ENCODE peak calls at places on chromosome 15, in four cellular contexts. Z is GM23248, K is neural progenitor cell, S is PC-9. W is an unnamed sample. For H3F3A, the result is how much of the 10 kb centered on the place peaks cover.

GRCh38 chr15:68781766-68782588 is 38.7 kb downstream of the ANP32A start:
- DNase-seq in Z (no peak), K (no peak), S (no peak), W (no peak)

GRCh38 chr15:32130823-32131222 is 100.5 kb downstream of the CHRNA7 start:
- DNase-seq in Z (no peak), K (no peak), S (no peak), W (peak)

GRCh38 chr15:64149424-64150235 is 1.9 kb upstream of the SNX22 start:
- DNase-seq in Z (no peak), K (no peak), S (no peak), W (peak)

GRCh38 chr15:68415061-68415460 is 16.9 kb downstream of the ITGA11 start:
- DNase-seq in Z (no peak), K (no peak), S (no peak), W (no peak)

GRCh38 chr15:34436956-34437442 is 609 bp downstream of the GOLGA8A start:
- DNase-seq in Z (peak), K (peak), S (no peak), W (peak)

GRCh38 chr15:38560456-38560926 is 4.1 kb downstream of the RASGRP1 start:
- DNase-seq in Z (no peak), K (no peak), S (no peak), W (no peak)

GRCh38 chr15:82771789-82772607 is 33.9 kb downstream of the FSD2 start:
- DNase-seq in Z (no peak), K (no peak), S (no peak), W (no peak)

GRCh38 chr15:63189955-63190691 is 717 bp downstream of the RAB8B start:
- DNase-seq in Z (peak), K (peak), S (no peak), W (no peak)

GRCh38 chr15:27127834-27128570 is 157.0 kb downstream of the GABRG3 start:
- DNase-seq in Z (no peak), K (no peak), S (no peak), W (no peak)

DNA sequence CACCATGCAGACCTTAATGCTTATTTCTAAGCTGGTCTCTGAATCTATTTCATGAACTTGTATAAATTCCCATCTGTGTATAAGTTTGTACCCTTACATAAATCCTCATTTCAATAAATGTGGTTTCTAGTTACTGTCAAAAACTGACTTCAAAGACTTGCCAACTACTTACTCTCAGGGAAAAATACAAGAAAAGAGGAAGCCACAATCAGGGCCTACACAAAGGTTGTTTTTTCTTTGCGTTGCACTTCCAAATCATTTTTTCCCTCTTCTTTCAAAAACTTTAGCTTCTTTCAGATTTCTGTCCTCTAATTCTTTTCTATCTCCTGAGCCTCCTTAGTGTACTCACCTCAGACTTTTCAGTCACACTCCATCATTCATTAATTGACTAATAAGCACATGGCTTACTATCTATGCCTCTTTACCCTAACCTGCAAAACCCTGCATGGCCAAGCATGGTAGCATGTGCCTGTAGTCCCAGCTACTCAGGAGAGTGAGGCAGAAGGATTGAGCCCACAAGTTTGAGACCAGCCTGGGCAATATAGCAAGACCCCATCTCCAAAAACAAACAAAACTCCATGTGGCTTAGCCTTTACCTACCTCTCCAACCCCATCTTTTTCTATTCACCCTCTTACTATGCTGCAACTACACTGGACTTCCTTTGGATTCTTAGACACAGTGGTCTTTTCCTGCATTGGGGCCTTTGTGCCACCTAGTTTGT is 37.7 kb downstream of the BUB1B start:
- DNase-seq in Z (no peak), K (no peak), S (no peak), W (no peak)
- H3F3A ChIP-seq in Z (under half), K (under half), S (under half), W (under half)

GRCh38 chr15:43774062-43774461 is 2.7 kb downstream of the ELL3 start:
- DNase-seq in Z (no peak), K (no peak), S (no peak), W (no peak)

GRCh38 chr15:43771816-43772215 is 5.0 kb downstream of the ELL3 start:
- DNase-seq in Z (no peak), K (no peak), S (no peak), W (no peak)

GRCh38 chr15:43772624-43773023 is 4.1 kb downstream of the ELL3 start:
- DNase-seq in Z (no peak), K (no peak), S (no peak), W (no peak)

GRCh38 chr15:43763819-43764446 is 12.8 kb downstream of the ELL3 start:
- DNase-seq in Z (no peak), K (no peak), S (no peak), W (no peak)

DNA sequence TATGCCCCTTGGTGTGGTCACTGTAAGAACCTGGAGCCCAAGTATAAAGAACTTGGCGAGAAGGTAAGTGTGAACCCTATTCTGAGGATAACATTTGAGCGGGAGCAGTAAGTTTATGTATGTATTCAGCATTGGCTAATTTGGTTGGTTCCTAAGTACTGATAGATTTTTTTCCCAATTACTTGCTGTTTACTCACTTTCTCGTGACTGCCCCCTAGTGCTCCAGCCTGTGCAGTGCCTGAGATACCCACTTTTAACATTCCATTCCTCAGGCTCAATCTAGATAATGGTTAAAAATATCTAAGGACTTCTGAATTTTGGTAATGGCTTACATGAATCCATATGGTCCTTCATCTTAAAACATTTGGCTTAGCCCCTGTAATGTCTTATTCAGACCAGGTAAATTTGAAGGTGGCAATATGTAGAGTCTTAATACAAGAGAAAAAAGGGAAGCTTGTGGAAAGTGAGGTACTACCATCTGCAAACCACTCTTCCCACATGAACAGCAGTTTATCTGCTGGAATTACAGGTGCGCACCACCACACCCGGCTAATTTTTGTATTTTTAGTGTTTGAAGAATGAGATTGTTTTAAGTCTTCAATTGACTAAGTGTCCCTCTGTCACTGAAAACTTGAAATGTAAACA is 7.1 kb downstream of the ELL3 start:
- DNase-seq in Z (peak), K (peak), S (no peak), W (peak)
- H3F3A ChIP-seq in Z (half or more), K (half or more), S (under half), W (half or more)

GRCh38 chr15:80878867-80879250 is 99.7 kb downstream of the CEMIP start:
- DNase-seq in Z (no peak), K (no peak), S (no peak), W (no peak)
- H3F3A ChIP-seq in Z (half or more), K (under half), S (under half), W (under half)

DNA sequence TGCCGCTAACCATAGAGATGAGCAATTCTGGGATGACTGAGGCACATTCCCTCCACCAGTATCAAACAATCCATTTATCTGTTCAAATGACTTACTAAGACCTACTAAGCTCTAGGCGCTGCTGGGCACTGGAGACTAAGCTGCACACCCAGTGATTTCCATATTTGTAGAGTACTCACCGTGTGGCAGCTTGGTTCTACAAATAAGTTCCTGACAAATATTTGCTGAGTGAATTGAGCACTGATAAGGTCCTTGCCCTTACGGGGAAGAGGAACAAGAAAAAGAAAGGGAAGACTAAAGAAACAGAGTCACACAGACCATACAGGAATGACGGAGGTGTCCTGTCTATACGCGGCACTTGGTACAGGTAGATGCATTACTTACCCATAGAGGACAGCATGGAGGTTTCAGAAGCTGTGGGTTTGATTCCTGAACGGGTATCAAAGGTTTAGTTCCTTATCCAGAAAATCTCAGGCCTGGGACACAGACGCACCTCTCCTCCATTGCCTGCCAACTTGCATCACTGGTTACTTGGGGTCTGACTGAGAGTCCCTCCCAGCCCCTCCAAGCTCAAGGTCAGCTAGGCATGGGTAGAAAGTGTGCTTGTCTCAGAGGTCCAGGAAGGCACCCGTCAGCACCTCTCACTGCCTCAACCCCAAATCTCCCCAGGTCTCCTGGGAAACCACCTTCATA is 298.6 kb upstream of the LYSMD4 start:
- DNase-seq in Z (no peak), K (no peak), S (no peak), W (no peak)
- H3F3A ChIP-seq in Z (under half), K (under half), S (under half), W (under half)

DNA sequence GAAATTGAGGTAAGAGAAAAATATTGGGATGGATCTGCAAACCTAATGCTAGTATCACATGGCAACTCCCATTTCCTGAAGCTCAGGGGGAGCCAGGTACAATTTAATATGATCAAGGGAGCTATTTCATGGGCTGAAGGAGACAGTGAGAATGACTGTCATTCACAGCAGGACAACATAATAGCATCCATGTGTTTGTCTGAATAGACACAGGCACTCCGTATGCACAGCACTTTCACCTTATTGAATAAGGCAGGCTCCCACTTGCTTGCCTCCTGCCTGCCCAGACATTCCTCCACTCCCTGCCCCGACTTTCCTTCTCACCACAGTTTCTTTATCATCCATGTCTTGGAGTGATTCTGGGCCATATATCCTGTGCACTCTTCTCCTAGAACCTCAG is 156.6 kb upstream of the SLC24A5 start:
- DNase-seq in Z (no peak), K (no peak), S (no peak), W (no peak)
- H3F3A ChIP-seq in Z (under half), K (under half), S (under half), W (under half)

DNA sequence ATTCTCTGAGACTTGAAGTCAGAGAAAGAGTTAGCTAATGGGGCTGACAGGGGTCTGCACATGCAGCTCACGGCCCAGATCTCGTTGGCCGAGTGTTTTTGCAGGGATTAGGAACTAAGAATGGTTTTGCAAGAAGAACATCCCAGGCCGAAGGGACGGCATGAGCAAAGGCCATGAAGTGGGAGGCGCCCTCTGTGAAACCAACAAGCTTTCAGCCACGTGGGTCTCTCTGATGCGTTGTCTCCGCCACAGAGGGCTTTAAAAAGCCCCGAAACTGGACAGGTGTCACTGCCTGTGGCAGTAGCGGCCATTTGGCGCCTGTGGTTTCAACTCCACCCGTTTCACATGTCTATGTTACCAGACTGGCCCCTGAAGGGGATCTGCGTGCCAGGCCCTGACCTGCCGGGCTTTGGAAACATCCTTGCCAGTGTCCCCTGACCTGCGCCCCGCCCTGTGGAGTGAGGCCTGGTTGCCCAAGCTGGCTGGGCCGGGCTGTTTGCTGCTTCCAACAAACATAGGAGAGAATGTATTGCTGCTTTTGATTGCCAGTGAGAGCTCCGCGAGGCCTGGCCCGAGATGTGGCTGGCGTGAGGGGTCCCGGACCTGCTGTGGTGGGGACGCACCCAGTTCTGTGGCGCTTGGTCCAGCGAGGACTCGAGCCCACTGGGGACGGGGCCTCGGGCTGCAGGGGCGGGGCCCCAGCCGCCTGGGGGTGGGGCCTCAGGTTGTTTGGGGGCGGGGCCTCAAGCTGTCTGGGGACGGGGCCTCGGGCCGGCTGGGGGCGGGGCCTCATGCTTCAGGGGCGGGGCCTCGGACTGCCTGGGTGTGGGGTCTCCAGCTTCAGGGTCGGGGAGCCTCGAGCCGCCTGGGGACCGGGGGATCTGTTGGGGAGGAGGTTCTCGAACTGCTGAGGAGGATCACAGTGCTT is 30.4 kb downstream of the GOLGA6L2 start:
- DNase-seq in Z (no peak), K (no peak), S (no peak), W (peak)
- H3F3A ChIP-seq in Z (under half), K (under half), S (under half), W (under half)

GRCh38 chr15:72203507-72203837 is 5.9 kb upstream of the GRAMD2A start:
- DNase-seq in Z (peak), K (no peak), S (no peak), W (no peak)

GRCh38 chr15:72201346-72202029 is 3.9 kb upstream of the GRAMD2A start:
- DNase-seq in Z (no peak), K (no peak), S (no peak), W (no peak)

GRCh38 chr15:72205273-72205672 is 7.7 kb upstream of the GRAMD2A start:
- DNase-seq in Z (no peak), K (no peak), S (no peak), W (no peak)

GRCh38 chr15:72202302-72202701 is 4.7 kb upstream of the GRAMD2A start:
- DNase-seq in Z (no peak), K (no peak), S (no peak), W (no peak)

DNA sequence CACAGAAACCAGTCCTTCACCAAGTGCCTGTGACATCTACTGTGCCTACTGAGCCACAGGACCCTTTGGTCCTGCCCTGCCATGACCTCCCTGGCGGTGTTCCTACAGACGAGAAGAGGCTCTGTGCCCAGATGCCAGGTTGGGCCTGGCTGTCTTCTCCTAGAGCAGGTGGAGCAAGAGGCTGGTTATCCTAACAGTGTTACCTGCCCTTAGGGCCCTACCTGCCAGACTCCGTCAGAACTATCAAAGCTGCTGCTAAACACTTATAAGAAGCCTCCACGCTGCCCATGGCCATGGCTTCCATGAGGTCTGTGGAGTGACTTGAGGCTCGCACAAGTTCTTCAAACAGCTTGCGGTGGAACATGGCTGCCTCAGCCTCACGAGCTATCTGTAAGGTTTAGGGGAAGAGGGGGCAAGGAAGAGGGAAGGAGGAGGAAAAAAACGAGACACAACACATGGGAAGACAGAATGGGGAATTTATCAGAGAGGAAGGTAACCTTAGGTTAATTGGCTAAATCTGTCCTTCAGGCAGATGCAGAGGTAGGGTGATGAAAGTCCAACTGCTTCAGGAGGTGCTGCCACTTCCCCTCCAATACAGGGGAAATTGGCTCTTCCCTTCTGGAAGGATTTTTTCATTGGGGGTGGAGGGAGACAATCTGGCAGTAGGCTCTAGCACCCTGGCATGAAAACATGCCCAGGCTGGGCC is 5.4 kb upstream of the GRAMD2A start:
- DNase-seq in Z (no peak), K (no peak), S (no peak), W (no peak)
- H3F3A ChIP-seq in Z (half or more), K (under half), S (half or more), W (half or more)

DNA sequence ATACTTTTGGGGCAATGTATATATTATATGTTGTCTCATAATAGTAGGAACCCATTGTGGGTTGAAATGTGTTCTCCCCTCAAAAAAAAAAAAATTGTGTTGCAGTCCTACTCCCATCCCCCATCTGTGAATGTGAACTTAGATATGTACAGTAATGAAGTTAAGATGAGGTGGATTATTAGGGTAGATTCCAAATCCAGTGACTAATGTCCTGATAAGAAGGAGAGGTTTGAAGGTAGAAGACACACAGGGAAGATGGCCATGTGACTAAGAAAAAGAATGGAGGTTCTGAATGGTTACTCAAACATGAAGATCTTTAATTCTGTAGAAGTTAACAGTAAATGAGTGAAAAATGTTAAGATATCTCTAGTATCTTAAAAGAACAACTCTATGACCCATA is 3.0 kb upstream of the ATOSA start:
- DNase-seq in Z (no peak), K (no peak), S (no peak), W (no peak)
- H3F3A ChIP-seq in Z (under half), K (under half), S (under half), W (under half)